ENCODE peak calls at places on chromosomes 13 and 19, in seven cellular contexts. Y, F, Q, U, T, G and L are unnamed samples.

GRCh38 chr19:31146546-31147183 is 202.6 kb downstream of the TSHZ3 start:
- DNase-seq in Q (no peak), T (no peak), U (peak; percentile 55), F (peak; percentile 91), G (no peak), Y (no peak), L (no peak)

GRCh38 chr19:46373573-46374359 is 26.9 kb downstream of the PPP5C start:
- DNase-seq in Y (no peak), Q (peak; percentile 95), U (peak; percentile 21), F (peak; percentile 99), T (no peak), G (peak; percentile 90), L (no peak)

GRCh38 chr19:6610934-6611370 is 20.0 kb upstream of the CD70 start:
- DNase-seq in U (peak; percentile 98), Y (no peak), T (no peak), G (no peak), Q (peak; percentile 98), F (peak; percentile 70), L (no peak)

GRCh38 chr13:44879452-44880058 is 109.7 kb downstream of the NUFIP1 start:
- DNase-seq in G (no peak), U (peak; percentile 73), T (no peak), F (peak; percentile 67), Y (no peak), Q (peak; percentile 50), L (no peak)

GRCh38 chr13:84481958-84482357 is 599.7 kb upstream of the SLITRK1 start:
- DNase-seq in G (no peak), Q (no peak), U (peak; percentile 84), F (peak; percentile 85), T (peak; percentile 57), Y (no peak), L (no peak)

GRCh38 chr13:106490887-106491321 is 44.6 kb downstream of the EFNB2 start:
- DNase-seq in Y (no peak), Q (no peak), U (no peak), F (no peak), G (no peak), T (no peak), L (no peak)

GRCh38 chr19:14406645-14407331 is 12.4 kb downstream of the DDX39A start:
- DNase-seq in Y (no peak), G (no peak), T (no peak), U (no peak), Q (no peak), F (no peak), L (no peak)

GRCh38 chr13:30847697-30848307 is 58.3 kb upstream of the MEDAG start:
- DNase-seq in Y (no peak), U (peak; percentile 100), G (peak; percentile 51), T (peak; percentile 93), Q (no peak), F (peak; percentile 83), L (no peak)

GRCh38 chr13:28564030-28564429 is 69.1 kb upstream of the FLT1 start:
- DNase-seq in Y (no peak), T (no peak), U (no peak), F (peak; percentile 89), Q (peak; percentile 83), G (no peak), L (no peak)

GRCh38 chr19:29176981-29177754 is 35.8 kb downstream of the UQCRFS1 start:
- DNase-seq in Y (no peak), T (no peak), F (no peak), U (no peak), G (no peak), Q (no peak), L (no peak)

GRCh38 chr19:16030964-16031871 is 45.1 kb upstream of the TPM4 start:
- DNase-seq in F (no peak), T (no peak), Q (no peak), Y (no peak), G (no peak), U (no peak), L (no peak)

GRCh38 chr19:15178629-15179308 is 22.0 kb downstream of the NOTCH3 start:
- DNase-seq in U (no peak), Q (no peak), Y (no peak), F (no peak), G (no peak), T (no peak), L (no peak)

GRCh38 chr19:17337675-17338439 is 504 bp downstream of the GTPBP3 start:
- DNase-seq in F (peak; percentile 31), Q (peak; percentile 37), U (no peak), Y (no peak), G (no peak), T (no peak), L (no peak)

GRCh38 chr19:48249502-48250014 is 6.2 kb downstream of the CARD8 start:
- DNase-seq in T (no peak), Y (peak; percentile 61), F (no peak), G (peak; percentile 65), U (no peak), Q (no peak), L (no peak)

GRCh38 chr13:48979892-48980291 is 4.2 kb downstream of the FNDC3A start:
- DNase-seq in G (no peak), T (no peak), Y (no peak), F (no peak), Q (no peak), U (no peak), L (no peak)

GRCh38 chr19:43470288-43470687 is 4.9 kb upstream of the LYPD3 start:
- DNase-seq in F (peak; percentile 87), Y (no peak), U (peak; percentile 69), T (peak; percentile 24), Q (peak; percentile 80), G (no peak), L (no peak)

GRCh38 chr19:40594657-40595077 is 6.5 kb upstream of the LTBP4 start:
- DNase-seq in U (peak; percentile 63), F (peak; percentile 74), G (peak; percentile 25), T (no peak), Y (no peak), Q (peak; percentile 39), L (no peak)
- TF ChIP-seq CTCF in U (peak; percentile 17), F (peak; percentile 24), G (no peak), T (peak; percentile 29), Y (no peak), Q (no peak), L (no peak)

DNA sequence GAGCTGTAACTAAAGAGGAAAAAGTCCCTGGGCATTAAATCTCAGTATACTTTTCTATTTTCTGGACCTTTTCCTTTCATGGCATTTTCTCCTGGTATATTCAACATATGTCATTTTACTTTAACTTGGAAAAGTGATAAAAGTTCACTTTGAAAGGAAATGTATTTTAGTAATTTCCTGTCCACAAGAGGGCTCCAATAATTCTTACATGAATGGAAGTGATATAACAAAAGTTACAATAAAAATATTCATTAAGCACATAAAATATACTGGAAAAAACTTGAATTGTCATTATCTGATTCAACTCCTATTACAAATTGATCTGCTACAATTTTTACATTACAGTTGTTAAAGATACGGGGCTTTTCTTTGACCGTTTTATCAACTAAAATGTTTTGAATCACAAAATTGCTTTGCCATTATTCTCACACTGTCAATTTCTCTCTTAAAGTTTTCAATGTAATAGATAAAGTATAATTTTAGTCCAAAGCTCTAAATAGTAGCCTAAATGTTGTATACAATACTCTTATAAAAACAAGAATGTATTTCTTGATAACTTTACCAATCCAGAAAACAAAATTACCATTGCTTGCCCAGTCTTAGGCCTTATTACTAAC is 4.9 kb downstream of the UBL3 start:
- DNase-seq in Q (peak; percentile 61), F (peak; percentile 27), U (peak; percentile 57), Y (no peak), G (no peak), T (no peak), L (no peak)
- TF ChIP-seq CTCF in Q (peak; percentile 64), F (no peak), U (peak; percentile 34), Y (peak; percentile 21), G (peak; percentile 39), T (peak; percentile 43), L (peak; percentile 52)

GRCh38 chr13:70960841-70961443 is 852.7 kb upstream of the KLHL1 start:
- DNase-seq in F (peak; percentile 50), T (no peak), U (peak; percentile 28), Y (no peak), Q (peak; percentile 51), G (no peak), L (no peak)

GRCh38 chr13:70959376-70959775 is 851.1 kb upstream of the KLHL1 start:
- DNase-seq in T (no peak), U (no peak), Y (no peak), G (no peak), F (peak; percentile 5), Q (no peak), L (no peak)

GRCh38 chr13:70967564-70967963 is 859.3 kb upstream of the KLHL1 start:
- DNase-seq in F (no peak), G (no peak), U (no peak), Q (no peak), T (no peak), Y (no peak), L (no peak)

GRCh38 chr13:70964124-70964523 is 855.9 kb upstream of the KLHL1 start:
- DNase-seq in Y (no peak), T (no peak), G (no peak), F (peak; percentile 37), U (no peak), Q (peak; percentile 25), L (no peak)
- TF ChIP-seq CTCF in Y (no peak), T (peak; percentile 27), G (no peak), F (peak; percentile 52), U (no peak), Q (peak; percentile 59), L (no peak)

GRCh38 chr13:94550030-94550738 is 45.8 kb downstream of the TGDS start:
- DNase-seq in Q (peak; percentile 35), G (no peak), F (peak; percentile 67), T (peak; percentile 7), Y (no peak), U (peak; percentile 52), L (no peak)

GRCh38 chr13:94546071-94546839 is 49.7 kb downstream of the TGDS start:
- DNase-seq in T (no peak), G (no peak), F (no peak), Y (no peak), Q (no peak), U (no peak), L (no peak)

GRCh38 chr13:94549241-94550029 is 46.5 kb downstream of the TGDS start:
- DNase-seq in Q (peak; percentile 92), U (peak; percentile 95), G (peak; percentile 93), Y (peak; percentile 95), T (peak; percentile 92), F (peak; percentile 93), L (peak; percentile 82)

GRCh38 chr13:94552095-94552494 is 43.9 kb downstream of the TGDS start:
- DNase-seq in F (no peak), Q (no peak), G (no peak), U (no peak), Y (no peak), T (no peak), L (no peak)

DNA sequence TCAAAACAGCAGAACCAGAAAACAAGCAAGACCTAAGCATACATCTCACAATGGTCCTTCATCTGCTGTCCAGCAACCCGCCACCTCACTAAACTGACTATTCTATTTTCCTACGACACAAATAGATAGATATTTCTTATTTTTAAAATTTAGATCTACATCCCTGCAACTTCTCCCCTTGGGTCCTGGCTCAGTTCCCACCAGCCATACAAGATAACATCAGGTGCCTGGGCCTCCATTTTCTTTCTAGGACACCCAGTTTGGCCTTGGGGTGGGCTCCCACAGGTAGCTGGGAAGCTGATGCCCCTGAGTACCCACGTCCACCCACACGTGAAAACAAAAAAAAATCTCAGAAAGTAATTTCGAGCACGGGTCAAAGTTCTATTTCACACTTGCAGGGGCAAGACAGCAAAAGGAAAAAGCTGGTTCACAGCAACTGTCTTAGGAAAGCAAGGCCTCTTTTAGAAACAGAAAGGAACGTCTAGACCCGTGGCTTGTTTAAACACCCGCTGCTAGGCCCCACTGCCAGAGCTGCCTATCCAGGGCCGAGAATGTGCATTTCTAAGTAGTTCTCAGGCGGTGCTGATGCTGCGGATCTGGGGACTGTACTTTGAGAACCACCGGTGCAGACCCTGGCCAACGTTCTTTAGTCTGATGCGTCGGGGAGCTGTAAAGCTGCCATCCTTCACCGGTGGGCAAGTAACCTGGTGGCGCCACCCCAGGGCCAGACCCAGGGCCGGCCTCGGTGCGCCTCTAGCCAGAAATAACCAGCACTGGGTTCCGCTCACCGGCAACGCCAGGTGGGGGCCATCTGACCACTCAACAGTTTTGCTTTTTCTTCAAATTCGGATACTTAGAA is 47.3 kb downstream of the TGDS start:
- DNase-seq in T (no peak), F (peak; percentile 30), Y (peak; percentile 71), Q (peak; percentile 46), G (peak; percentile 65), U (peak; percentile 39), L (no peak)
- TF ChIP-seq CTCF in T (no peak), F (no peak), Y (no peak), Q (peak; percentile 38), G (no peak), U (peak; percentile 8), L (no peak)